ENCODE peak calls at places on chromosomes 13 and 19, in nine cellular contexts. G is neuronal stem cell; B is kidney tubule cell; T is amniotic stem cell; H is mesenchymal stem cell; F is HuH-7; S is stimulated activated naive CD4-positive, alpha-beta T cell treated with Interleukin-2 at 50 U/mL for 16 hours; X is T-cell; E is stimulated activated CD4-positive, alpha-beta T cell treated with anti-CD3 and anti-CD28 coated beads, Interleukin-1b, Interleukin-23, amount 100 ng/mL, for 24 hours. U is an unnamed sample.

GRCh38 chr13:108003626-108004025 is 211.7 kb downstream of the LIG4 start:
- DNase-seq in G (no peak), B (peak), T (no peak), H (no peak), F (no peak), S (no peak), X (no peak), E (no peak), U (no peak)

GRCh38 chr13:78121459-78122348 is 203.1 kb upstream of the EDNRB start:
- DNase-seq in G (peak), B (peak), T (peak), H (peak), F (peak), S (no peak), X (no peak), E (no peak), U (peak)

GRCh38 chr19:7535035-7535992 is at the start of gene PNPLA6:
- DNase-seq in G (peak), B (peak), T (peak), H (peak), F (peak), S (peak), X (peak), E (peak), U (peak)

GRCh38 chr13:74290324-74290773 is 156.1 kb upstream of the KLF12 start:
- DNase-seq in G (peak), B (peak), T (peak), H (peak), F (no peak), S (no peak), X (peak), E (no peak), U (peak)

GRCh38 chr13:40063278-40063698 is 407.8 kb downstream of the COG6 start:
- DNase-seq in G (no peak), B (no peak), T (no peak), H (no peak), F (no peak), S (no peak), X (no peak), E (no peak), U (no peak)

GRCh38 chr13:25619897-25620296 is 248.1 kb downstream of the ATP8A2 start:
- DNase-seq in G (no peak), B (no peak), T (no peak), H (no peak), F (no peak), S (no peak), X (no peak), E (no peak), U (no peak)

GRCh38 chr19:55083004-55083850 is 7.6 kb downstream of the EPS8L1 start:
- DNase-seq in G (no peak), B (no peak), T (no peak), H (no peak), F (peak), S (no peak), X (no peak), E (no peak), U (no peak)

GRCh38 chr19:55116232-55117062 is 990 bp downstream of the PPP1R12C start:
- DNase-seq in G (no peak), B (peak), T (peak), H (peak), F (no peak), S (peak), X (peak), E (peak), U (no peak)

GRCh38 chr13:84896128-84896527 is 903.1 kb downstream of the SLITRK6 start:
- DNase-seq in G (peak), B (peak), T (peak), H (peak), F (no peak), S (no peak), X (no peak), E (no peak), U (peak)

GRCh38 chr13:108948269-108948671 is 318.9 kb downstream of the MYO16 start:
- DNase-seq in G (no peak), B (no peak), T (no peak), H (no peak), F (no peak), S (no peak), X (no peak), E (no peak), U (no peak)

GRCh38 chr19:54160948-54161347 is 1.4 kb upstream of the LENG1 start:
- DNase-seq in G (no peak), B (peak), T (no peak), H (no peak), F (no peak), S (no peak), X (no peak), E (no peak), U (no peak)

GRCh38 chr13:30865131-30866009 is 40.7 kb upstream of the MEDAG start:
- DNase-seq in G (peak), B (peak), T (peak), H (peak), F (peak), S (peak), X (no peak), E (peak), U (peak)

GRCh38 chr13:42985312-42986175 is 6.5 kb downstream of the EPSTI1 start:
- DNase-seq in G (no peak), B (peak), T (no peak), H (no peak), F (no peak), S (no peak), X (no peak), E (no peak), U (peak)

GRCh38 chr13:113935081-113935511 is 38.8 kb downstream of the C13orf46 start:
- DNase-seq in G (no peak), B (no peak), T (no peak), H (no peak), F (no peak), S (no peak), X (no peak), E (no peak), U (peak)

GRCh38 chr13:51130348-51130747 is 19.3 kb upstream of the C13orf42 start:
- DNase-seq in G (no peak), B (no peak), T (no peak), H (no peak), F (no peak), S (no peak), X (no peak), E (no peak), U (no peak)

GRCh38 chr13:110445722-110446569 is 115.6 kb downstream of the RAB20 start:
- DNase-seq in G (no peak), B (peak), T (no peak), H (no peak), F (no peak), S (no peak), X (no peak), E (no peak), U (no peak)

GRCh38 chr19:21691656-21692055 is 75.7 kb downstream of the ZNF100 start:
- DNase-seq in G (no peak), B (no peak), T (no peak), H (no peak), F (no peak), S (no peak), X (no peak), E (no peak), U (peak)

GRCh38 chr19:3580156-3580955 is 4.9 kb upstream of the GIPC3 start:
- DNase-seq in G (no peak), B (peak), T (peak), H (peak), F (no peak), S (no peak), X (no peak), E (no peak), U (peak)

GRCh38 chr13:29162638-29163037 is 342.5 kb downstream of the MTUS2 start:
- DNase-seq in G (no peak), B (peak), T (no peak), H (peak), F (no peak), S (no peak), X (no peak), E (no peak), U (no peak)

GRCh38 chr19:30745476-30745985 is 373.3 kb downstream of the ZNF536 start:
- DNase-seq in G (no peak), B (no peak), T (no peak), H (no peak), F (no peak), S (no peak), X (no peak), E (no peak), U (no peak)

GRCh38 chr19:21586341-21587116 is 81.1 kb downstream of the ZNF429 start:
- DNase-seq in G (no peak), B (peak), T (no peak), H (no peak), F (peak), S (no peak), X (no peak), E (peak), U (no peak)

GRCh38 chr19:33251076-33251475 is 25.4 kb upstream of the SLC7A10 start:
- DNase-seq in G (no peak), B (no peak), T (no peak), H (no peak), F (no peak), S (no peak), X (no peak), E (no peak), U (no peak)

GRCh38 chr19:57887195-57887941 is 1.5 kb downstream of the ZNF814 start:
- DNase-seq in G (peak), B (peak), T (no peak), H (peak), F (no peak), S (no peak), X (no peak), E (no peak), U (peak)

GRCh38 chr13:110507678-110508381 is 53.7 kb downstream of the RAB20 start:
- DNase-seq in G (no peak), B (peak), T (no peak), H (no peak), F (no peak), S (no peak), X (no peak), E (no peak), U (no peak)

GRCh38 chr13:36090592-36090991 is 40.6 kb downstream of the DCLK1 start:
- DNase-seq in G (no peak), B (no peak), T (no peak), H (no peak), F (no peak), S (no peak), X (no peak), E (no peak), U (no peak)

GRCh38 chr19:35388277-35389054 is 17.6 kb downstream of the GPR42 start:
- DNase-seq in G (no peak), B (no peak), T (no peak), H (no peak), F (no peak), S (no peak), X (no peak), E (no peak), U (no peak)

GRCh38 chr13:23966691-23967615 is 69.7 kb upstream of the C1QTNF9B start:
- DNase-seq in G (no peak), B (no peak), T (no peak), H (peak), F (no peak), S (no peak), X (no peak), E (no peak), U (peak)

GRCh38 chr19:48844472-48844871 is 8.2 kb upstream of the HSD17B14 start:
- DNase-seq in G (no peak), B (peak), T (no peak), H (peak), F (no peak), S (no peak), X (no peak), E (no peak), U (no peak)

GRCh38 chr19:40266111-40266510 is 19.0 kb downstream of the AKT2 start:
- DNase-seq in G (no peak), B (no peak), T (no peak), H (no peak), F (no peak), S (no peak), X (no peak), E (no peak), U (no peak)

GRCh38 chr19:17246681-17247425 is 1.1 kb upstream of the NR2F6 start:
- DNase-seq in G (no peak), B (no peak), T (no peak), H (peak), F (peak), S (no peak), X (no peak), E (no peak), U (peak)

U was measured in cardiac muscle cell.